ENCODE peak calls at places on chromosomes 3 and 15, in eight cellular contexts. C, E, H, Q, A, P, W and U are unnamed samples.

GRCh38 chr15:98698792-98699191 is 50.5 kb downstream of the IGF1R start:
- ATAC-seq in P (peak; percentile 9), E (no peak), Q (no peak), W (no peak), A (peak; percentile 24), H (no peak), C (no peak), U (no peak)

GRCh38 chr15:98562361-98562791 is 86.0 kb upstream of the IGF1R start:
- ATAC-seq in A (no peak), Q (no peak), H (no peak), W (no peak), C (no peak), P (no peak), E (no peak), U (no peak)

GRCh38 chr3:30680789-30681188 is 74.4 kb downstream of the TGFBR2 start:
- ATAC-seq in C (no peak), A (no peak), P (peak; percentile 87), H (no peak), W (no peak), Q (no peak), E (no peak), U (no peak)

GRCh38 chr3:135117977-135118376 is 322.9 kb downstream of the EPHB1 start:
- ATAC-seq in C (no peak), A (no peak), E (no peak), H (no peak), P (no peak), W (peak; percentile 26), Q (no peak), U (no peak)

GRCh38 chr3:40452057-40452456 is 5.1 kb upstream of the RPL14 start:
- ATAC-seq in H (no peak), P (no peak), C (no peak), E (no peak), W (no peak), Q (no peak), A (no peak), U (no peak)

GRCh38 chr15:94359716-94360115 is 128.4 kb downstream of the MCTP2 start:
- ATAC-seq in A (no peak), W (no peak), Q (no peak), P (no peak), E (no peak), C (no peak), H (no peak), U (no peak)

GRCh38 chr15:56327721-56328502 is 37.3 kb upstream of the TEX9 start:
- ATAC-seq in H (no peak), W (no peak), A (no peak), Q (no peak), C (no peak), E (no peak), P (no peak), U (no peak)

GRCh38 chr3:147412917-147413711 is 3.9 kb downstream of the ZIC1 start:
- ATAC-seq in A (no peak), E (no peak), W (no peak), Q (no peak), P (peak; percentile 5), H (peak; percentile 71), C (no peak), U (no peak)

GRCh38 chr3:29452923-29453277 is 172.0 kb downstream of the RBMS3 start:
- ATAC-seq in A (no peak), C (no peak), H (no peak), Q (no peak), P (peak; percentile 68), W (no peak), E (no peak), U (no peak)

GRCh38 chr15:90221251-90221900 is 12.4 kb downstream of the CIB1 start:
- ATAC-seq in A (peak; percentile 83), W (peak; percentile 85), E (peak; percentile 85), C (peak; percentile 91), P (peak; percentile 87), H (peak; percentile 64), Q (peak; percentile 89), U (peak; percentile 82)

GRCh38 chr15:67882487-67883227 is 42.8 kb upstream of the RNU6-1 start:
- ATAC-seq in A (no peak), H (no peak), W (peak; percentile 43), E (peak; percentile 78), Q (no peak), P (no peak), C (no peak), U (no peak)

GRCh38 chr3:161310649-161311423 is 60.5 kb downstream of the SPTSSB start:
- ATAC-seq in E (no peak), P (no peak), A (peak; percentile 85), C (no peak), Q (no peak), H (no peak), W (peak; percentile 26), U (no peak)

GRCh38 chr3:4517643-4518042 is 24.5 kb downstream of the ITPR1 start:
- ATAC-seq in Q (no peak), H (no peak), A (peak; percentile 68), E (no peak), W (no peak), C (no peak), P (no peak), U (no peak)

GRCh38 chr3:114456742-114457141 is 162.9 kb downstream of the TIGIT start:
- ATAC-seq in E (no peak), C (no peak), Q (no peak), P (no peak), A (peak; percentile 84), W (no peak), H (no peak), U (no peak)

GRCh38 chr15:38504680-38505467 is 50.9 kb downstream of the FAM98B start:
- ATAC-seq in H (no peak), W (no peak), E (no peak), C (no peak), A (no peak), P (no peak), Q (no peak), U (no peak)

GRCh38 chr3:112140584-112140983 is 7.5 kb upstream of the GCSAM start:
- ATAC-seq in E (no peak), A (no peak), H (no peak), C (no peak), Q (no peak), P (no peak), W (no peak), U (no peak)

GRCh38 chr15:77513226-77513625 is 92.5 kb downstream of the HMG20A start:
- ATAC-seq in H (no peak), A (no peak), E (no peak), P (no peak), C (no peak), W (no peak), Q (no peak), U (no peak)

GRCh38 chr3:119562307-119562961 is 3.0 kb upstream of the CD80 start:
- ATAC-seq in W (peak; percentile 61), Q (no peak), A (peak; percentile 73), P (peak; percentile 51), E (no peak), H (no peak), C (peak; percentile 38), U (no peak)

GRCh38 chr3:129018271-129018670 is 17.2 kb downstream of the EFCC1 start:
- ATAC-seq in C (no peak), H (no peak), E (no peak), W (no peak), Q (no peak), A (no peak), P (no peak), U (no peak)

DNA sequence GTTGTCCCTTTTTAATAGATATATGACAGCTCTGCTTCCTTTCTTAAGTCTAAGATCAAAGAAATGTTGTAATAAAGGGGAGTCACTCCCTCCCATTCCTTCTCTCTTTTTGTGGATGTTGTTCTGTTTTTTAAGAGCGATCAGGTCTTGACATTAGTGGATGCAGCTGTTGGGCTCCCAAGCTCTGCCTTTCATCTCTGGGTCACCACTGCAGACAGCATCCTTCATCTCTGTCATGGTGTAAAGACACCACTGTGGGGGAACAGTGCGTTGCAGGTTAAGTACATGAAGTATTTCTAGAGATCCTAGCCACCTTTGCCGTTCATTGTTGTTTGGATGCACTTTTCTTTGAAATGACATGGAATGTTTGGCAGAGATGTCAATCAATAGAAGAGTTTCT is 17.7 kb downstream of the FNDC3B start:
- ATAC-seq in P (peak; percentile 44), W (no peak), Q (no peak), E (peak; percentile 57), A (no peak), H (no peak), C (peak; percentile 50), U (no peak)
- TF ChIP-seq POLR2AphosphoS5 in P (no peak), W (no peak), Q (no peak), E (no peak), A (no peak), H (no peak), C (no peak), U (no peak)

GRCh38 chr15:64895285-64896065 is 16.2 kb upstream of the ANKDD1A start:
- ATAC-seq in Q (no peak), H (peak; percentile 53), W (peak; percentile 34), A (peak; percentile 42), E (peak; percentile 19), P (no peak), C (peak; percentile 53), U (no peak)
- H3K4me3 ChIP-seq in Q (no peak overlapping the region), H (peak overlapping the region; percentile 19), W (peak overlapping the region; percentile 15), A (peak overlapping the region; percentile 78), E (no peak overlapping the region), P (peak overlapping the region; percentile 60), C (peak overlapping the region; percentile 66), U (no peak overlapping the region)

GRCh38 chr3:133127381-133127780 is 89.2 kb downstream of the TMEM108 start:
- ATAC-seq in P (no peak), Q (no peak), A (no peak), H (no peak), E (no peak), C (no peak), W (no peak), U (no peak)
- H3K4me1 ChIP-seq in P (no peaks in the 10 kb centered on the region), Q (no peaks in the 10 kb centered on the region), A (no peaks in the 10 kb centered on the region), H (no peaks in the 10 kb centered on the region), E (no peaks in the 10 kb centered on the region), C (no peaks in the 10 kb centered on the region), W (peaks cover 3% of the 10 kb centered on the region), U (peaks cover 16% of the 10 kb centered on the region)

GRCh38 chr3:156603379-156604017 is 48.6 kb upstream of the SSR3 start:
- ATAC-seq in W (no peak), P (no peak), Q (no peak), C (no peak), E (no peak), A (no peak), H (no peak), U (no peak)
- TF ChIP-seq POLR2AphosphoS5 in W (no peak), P (no peak), Q (no peak), C (no peak), E (no peak), A (no peak), H (no peak), U (no peak)